ENCODE peak calls at places on chromosomes 12 and 14, in six cellular contexts. E, K, F, Y, X and Q are unnamed samples.

GRCh38 chr12:107684029-107684790 is 1.4 kb upstream of the PWP1 start:
- DNase-seq in E (peak; percentile 16), F (no peak), K (no peak), X (peak; percentile 77), Y (no peak), Q (peak; percentile 44)

GRCh38 chr14:44981198-44981597 is 19.2 kb downstream of the TOGARAM1 start:
- DNase-seq in Y (no peak), X (no peak), E (no peak), F (no peak), K (no peak), Q (no peak)

GRCh38 chr12:49587174-49587908 is 18.1 kb downstream of the FAM186B start:
- DNase-seq in Y (no peak), E (no peak), K (no peak), F (no peak), X (no peak), Q (no peak)

GRCh38 chr12:86256169-86256568 is at the start of gene MGAT4C:
- DNase-seq in F (no peak), Y (no peak), X (no peak), K (no peak), E (no peak), Q (no peak)

GRCh38 chr12:67286257-67286656 is 17.1 kb downstream of the CAND1 start:
- DNase-seq in F (no peak), X (no peak), Y (no peak), E (no peak), K (no peak), Q (no peak)

GRCh38 chr14:56895154-56895553 is 84.9 kb upstream of the OTX2 start:
- DNase-seq in F (no peak), K (no peak), E (no peak), Y (no peak), X (no peak), Q (no peak)

GRCh38 chr12:49662998-49663843 is 39.9 kb downstream of the PRPF40B start:
- DNase-seq in Y (peak; percentile 72), X (peak; percentile 91), K (no peak), E (peak; percentile 84), F (peak; percentile 61), Q (peak; percentile 76)

GRCh38 chr12:117098361-117099217 is 627 bp downstream of the TESC start:
- DNase-seq in Y (no peak), F (no peak), X (no peak), E (no peak), K (no peak), Q (no peak)

GRCh38 chr12:45674583-45674982 is 54.9 kb upstream of the ARID2 start:
- DNase-seq in X (peak; percentile 91), F (peak; percentile 5), K (peak; percentile 8), E (peak; percentile 73), Y (no peak), Q (no peak)